ENCODE peak calls at places on chromosomes 1 and 21, in four cellular contexts. U is GM12891, B is K562, E is GM12878. R is an unnamed sample.

GRCh38 chr1:11414921-11415538 is 63.9 kb upstream of the DISP3 start:
- DNase-seq in U (no peak), B (no peak), E (no peak), R (no peak)

GRCh38 chr1:184622136-184622823 is 132.4 kb downstream of the EDEM3 start:
- DNase-seq in U (no peak), B (no peak), E (no peak), R (no peak)

GRCh38 chr1:115655916-115656315 is 14.1 kb downstream of the VANGL1 start:
- DNase-seq in U (no peak), B (no peak), E (no peak), R (no peak)

GRCh38 chr1:84668185-84668584 is 22.1 kb downstream of the SSX2IP start:
- DNase-seq in U (no peak), B (peak), E (no peak), R (no peak)

GRCh38 chr1:52007228-52008073 is 17.0 kb upstream of the RAB3B start:
- DNase-seq in U (no peak), B (no peak), E (no peak), R (no peak)

GRCh38 chr1:211920141-211920572 is 89.6 kb upstream of the LPGAT1 start:
- DNase-seq in U (no peak), B (no peak), E (no peak), R (no peak)

GRCh38 chr1:2406451-2407041 is 5.8 kb downstream of the PEX10 start:
- DNase-seq in U (no peak), B (no peak), E (no peak), R (no peak)

GRCh38 chr21:32094792-32095191 is 184.1 kb downstream of the MIS18A start:
- DNase-seq in U (no peak), B (no peak), E (no peak), R (no peak)

GRCh38 chr1:33477451-33477850 is 5.0 kb downstream of the ZSCAN20 start:
- DNase-seq in U (no peak), B (no peak), E (no peak), R (no peak)

DNA sequence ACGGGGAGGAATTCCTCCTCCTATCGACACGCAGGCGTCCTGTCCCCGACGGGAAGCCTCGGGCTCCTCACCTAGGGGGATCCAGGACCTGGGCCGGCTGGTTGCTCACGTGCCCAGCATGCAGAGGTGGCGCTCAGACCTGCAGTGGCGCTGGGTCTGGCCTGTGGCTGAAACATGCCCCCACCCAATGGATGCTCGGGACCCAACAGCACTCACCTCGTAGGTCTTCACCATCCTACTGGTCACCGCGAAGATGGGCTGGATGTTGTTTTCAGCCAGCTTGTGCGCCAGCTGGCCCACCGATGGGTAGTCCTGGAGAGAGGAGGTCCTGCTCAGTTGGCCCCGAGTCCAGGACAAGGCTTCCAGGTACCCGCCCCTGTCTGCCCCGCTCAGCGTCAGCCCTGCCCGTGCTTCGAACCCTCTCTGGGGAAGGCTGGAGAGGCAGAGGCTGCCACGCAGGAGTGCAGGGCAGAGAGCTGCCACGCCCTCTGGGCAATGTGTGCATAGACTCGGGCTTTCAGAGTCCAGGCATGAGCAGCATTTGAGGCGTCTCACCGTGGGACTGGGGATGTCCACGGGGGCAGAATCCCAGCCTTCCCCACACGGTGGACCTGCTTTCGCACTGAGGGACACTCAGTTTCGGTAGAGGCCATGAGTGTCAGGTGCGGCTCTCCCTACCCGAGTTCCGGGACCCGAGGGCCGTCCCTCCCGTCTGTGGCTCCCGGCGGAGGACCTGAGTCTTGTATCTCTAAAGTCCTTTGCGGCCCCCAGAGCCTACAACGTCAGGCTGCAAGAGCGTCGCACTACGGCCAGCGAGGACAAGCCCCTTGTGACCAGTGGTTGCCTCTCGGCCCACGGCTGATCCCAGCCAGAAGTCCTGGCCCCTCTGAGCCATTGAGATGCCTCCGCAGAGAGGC is 21.6 kb downstream of the ITGB2 start:
- DNase-seq in U (no peak), B (no peak), E (no peak), R (no peak)
- TF ChIP-seq SPI1 in U (no peak), B (no peak), E (no peak), R (no peak)

GRCh38 chr1:25774921-25775774 is 24.8 kb upstream of the SELENON start:
- DNase-seq in U (no peak), B (no peak), E (peak), R (no peak)

GRCh38 chr1:25772692-25773245 is 27.2 kb upstream of the SELENON start:
- DNase-seq in U (no peak), B (no peak), E (no peak), R (no peak)

GRCh38 chr1:25774206-25774804 is 25.7 kb upstream of the SELENON start:
- DNase-seq in U (no peak), B (no peak), E (no peak), R (no peak)

GRCh38 chr1:25772164-25772563 is 27.8 kb upstream of the SELENON start:
- DNase-seq in U (no peak), B (no peak), E (no peak), R (no peak)

DNA sequence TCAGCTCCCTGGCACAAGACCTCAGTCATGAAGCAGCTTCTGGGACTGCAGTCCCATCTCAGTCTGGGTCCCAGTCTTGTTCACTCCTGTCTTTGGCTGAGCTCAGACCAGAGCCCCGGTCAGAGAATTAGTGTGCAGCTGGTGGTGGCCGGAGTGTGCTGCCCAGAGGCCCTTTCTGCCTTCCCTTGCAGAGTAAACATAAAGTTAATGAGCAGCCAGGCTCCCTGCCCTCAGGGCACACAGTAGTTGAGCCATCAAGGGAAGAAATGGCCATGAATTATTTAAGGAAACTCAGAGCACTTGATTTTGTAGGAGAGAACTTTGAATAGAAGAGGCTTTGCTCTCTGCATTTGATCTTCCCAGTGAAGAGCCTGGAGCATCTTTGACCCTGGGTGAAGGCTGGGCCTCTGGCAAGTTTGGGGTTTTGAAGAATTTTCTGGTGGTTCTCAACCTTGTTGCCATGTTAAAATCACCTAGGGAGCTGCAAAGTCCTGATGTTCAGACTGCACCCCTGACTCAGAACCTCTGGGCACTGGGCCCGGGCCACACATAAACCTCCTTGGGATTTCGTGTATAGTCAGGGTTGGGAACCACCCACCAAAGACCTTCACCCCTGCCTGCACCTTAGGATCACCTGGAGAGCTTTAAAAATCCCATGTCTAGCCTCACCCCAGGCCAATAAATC is 26.4 kb upstream of the SELENON start:
- DNase-seq in U (no peak), B (no peak), E (no peak), R (no peak)
- TF ChIP-seq POLR2AphosphoS5 in U (no peak), B (no peak), E (no peak), R (no peak)

DNA sequence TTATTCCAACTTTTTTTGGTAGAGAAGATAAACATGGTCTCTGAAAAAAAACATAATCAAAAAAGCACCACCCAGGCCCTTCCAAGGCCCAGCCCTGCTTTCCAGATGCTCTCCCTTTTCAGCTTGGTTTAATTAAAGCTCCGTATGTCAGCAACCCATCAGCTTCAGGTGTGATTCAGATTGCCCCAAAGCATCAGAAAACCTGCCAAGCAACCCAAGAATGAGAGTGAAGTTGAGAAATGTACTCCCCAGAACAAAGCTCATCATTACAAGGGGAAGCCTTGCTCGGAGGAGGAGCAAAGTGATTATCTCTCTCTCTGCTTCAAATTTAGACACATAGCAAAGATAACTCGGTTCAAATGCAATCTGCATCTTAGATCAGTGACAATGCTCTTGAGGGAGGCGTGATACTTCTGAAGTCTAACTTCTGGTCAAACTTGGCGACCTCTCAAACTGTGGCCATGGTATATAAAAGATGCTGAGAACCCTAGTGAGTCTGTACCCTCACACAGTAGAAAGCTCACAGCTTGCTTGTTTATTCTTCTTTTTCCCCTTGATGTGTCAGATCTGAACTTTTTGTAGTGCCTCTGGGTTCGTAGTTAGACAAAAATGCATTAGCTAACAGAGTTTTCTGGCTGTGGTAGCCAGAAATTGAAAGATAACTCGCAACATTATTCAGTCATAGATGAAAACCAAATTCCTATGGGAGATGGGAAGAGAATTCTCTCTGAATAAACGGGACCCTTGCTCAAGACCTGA is 63.3 kb upstream of the ZC3H11B start:
- DNase-seq in U (no peak), B (no peak), E (no peak), R (no peak)
- TF ChIP-seq SPI1 in U (no peak), B (no peak), E (no peak), R (no peak)

DNA sequence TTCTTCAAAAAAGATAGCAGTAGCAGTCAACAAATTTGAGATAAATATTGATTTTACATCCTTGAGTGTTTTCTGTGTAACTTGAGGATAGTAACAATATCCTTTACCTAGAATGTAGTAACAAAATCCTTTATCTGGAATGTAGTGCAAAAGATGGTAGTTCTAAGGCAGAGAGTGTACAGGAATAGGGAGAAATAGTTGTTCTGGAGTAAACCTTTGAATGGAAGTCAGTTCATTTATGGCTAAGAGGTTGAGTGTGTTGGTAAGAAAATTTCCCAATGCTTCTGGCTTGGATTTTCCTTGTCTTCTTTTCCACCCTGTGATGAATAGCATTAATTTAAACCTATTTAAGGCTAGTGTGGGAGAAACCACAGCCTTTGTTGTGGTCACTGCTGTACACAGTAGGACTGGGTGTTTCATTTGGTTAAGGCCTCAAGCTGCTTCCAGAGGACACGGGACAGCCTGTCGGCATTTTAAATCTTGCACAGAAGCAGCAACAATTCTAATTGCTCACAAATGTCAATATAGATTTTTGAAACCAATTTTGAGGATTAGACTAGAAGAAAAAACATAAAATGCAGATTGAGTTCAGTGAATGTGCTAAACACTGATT is 11.3 kb downstream of the NFIA start:
- DNase-seq in U (no peak), B (no peak), E (no peak), R (no peak)
- TF ChIP-seq POLR2AphosphoS5 in U (no peak), B (no peak), E (no peak), R (no peak)

R was measured in HL-60.